ENCODE peak calls at places on chromosomes 16 and 17, in ten cellular contexts. M, C, G, B, I, K, X, S, N and R are unnamed samples.

GRCh38 chr17:28726912-28727726 is 1.1 kb upstream of the TLCD1 start:
- DNase-seq in C (peak; percentile 95), K (peak; percentile 88), I (peak; percentile 91), M (peak; percentile 81), X (peak; percentile 95), S (no peak), G (peak; percentile 86), N (peak; percentile 85), B (peak; percentile 95), R (peak; percentile 87)

GRCh38 chr17:40032322-40033320 is 17.4 kb downstream of the CSF3 start:
- DNase-seq in S (no peak), G (no peak), X (peak; percentile 51), M (no peak), C (no peak), I (peak; percentile 72), B (peak; percentile 89), N (no peak), K (no peak), R (no peak)

GRCh38 chr16:73068546-73069401 is 20.8 kb upstream of the ZFHX3 start:
- DNase-seq in C (no peak), N (no peak), X (peak; percentile 66), M (no peak), K (no peak), S (peak; percentile 88), B (peak; percentile 93), I (peak; percentile 74), G (no peak), R (no peak)

GRCh38 chr17:75720656-75721462 is at the start of gene ITGB4:
- DNase-seq in G (no peak), B (no peak), C (peak; percentile 63), S (no peak), I (peak; percentile 43), M (no peak), K (peak; percentile 88), N (peak; percentile 83), X (peak; percentile 95), R (peak; percentile 74)

GRCh38 chr16:30637952-30638351 is 12.8 kb upstream of the PRR14 start:
- DNase-seq in N (no peak), M (no peak), I (no peak), K (peak; percentile 45), X (peak; percentile 58), S (no peak), C (peak; percentile 35), G (no peak), B (no peak), R (no peak)

GRCh38 chr17:66383353-66383752 is 80.9 kb downstream of the PRKCA start:
- DNase-seq in I (no peak), S (no peak), G (peak; percentile 94), M (no peak), C (no peak), B (no peak), N (no peak), K (peak; percentile 54), X (no peak), R (no peak)

GRCh38 chr16:1923299-1924034 is 5.3 kb upstream of the HS3ST6 start:
- DNase-seq in X (peak; percentile 60), I (no peak), N (no peak), G (no peak), K (peak; percentile 58), B (no peak), S (no peak), C (peak; percentile 43), M (no peak), R (no peak)

GRCh38 chr17:50079334-50080095 is 15.6 kb upstream of the PDK2 start:
- DNase-seq in K (no peak), N (no peak), I (no peak), B (peak; percentile 77), S (no peak), C (peak; percentile 42), X (peak; percentile 86), G (no peak), M (no peak), R (no peak)

GRCh38 chr17:47279062-47279801 is 25.6 kb downstream of the ITGB3 start:
- DNase-seq in M (peak; percentile 71), C (no peak), K (no peak), B (peak; percentile 82), X (no peak), S (peak; percentile 55), I (peak; percentile 66), G (peak; percentile 99), N (peak; percentile 82), R (no peak)

GRCh38 chr17:888998-889401 is 90.6 kb downstream of the NXN start:
- DNase-seq in S (no peak), X (no peak), C (peak; percentile 36), I (no peak), M (no peak), B (no peak), G (no peak), N (no peak), K (no peak), R (no peak)

GRCh38 chr17:40724656-40725055 is 21.1 kb upstream of the KRT24 start:
- DNase-seq in C (no peak), X (peak; percentile 14), S (no peak), N (no peak), M (no peak), K (no peak), I (no peak), G (no peak), B (no peak), R (no peak)

GRCh38 chr16:64440421-64440831 is 681.4 kb downstream of the CDH11 start:
- DNase-seq in B (peak; percentile 39), C (no peak), N (no peak), I (no peak), G (peak; percentile 95), K (no peak), M (no peak), X (no peak), S (no peak), R (no peak)

GRCh38 chr17:34616148-34616547 is 36.8 kb downstream of the TMEM132E start:
- DNase-seq in C (no peak), S (no peak), X (no peak), N (no peak), I (no peak), M (no peak), B (no peak), G (no peak), K (peak; percentile 66), R (no peak)

GRCh38 chr17:7612294-7612640 is 2.4 kb downstream of the FXR2 start:
- DNase-seq in X (no peak), G (no peak), C (no peak), M (no peak), I (no peak), K (no peak), N (no peak), B (no peak), S (no peak), R (no peak)

GRCh38 chr17:7614422-7615264 is at the start of gene FXR2:
- DNase-seq in G (peak; percentile 99), B (peak; percentile 100), I (peak; percentile 100), C (peak; percentile 100), M (peak; percentile 99), X (peak; percentile 96), N (peak; percentile 99), K (peak; percentile 99), S (peak; percentile 98), R (peak; percentile 94)

GRCh38 chr17:7611635-7612293 is 2.9 kb downstream of the FXR2 start:
- DNase-seq in M (no peak), X (no peak), K (no peak), C (no peak), G (no peak), S (no peak), B (no peak), N (no peak), I (no peak), R (no peak)

GRCh38 chr17:7615265-7615747 is 609 bp upstream of the FXR2 start:
- DNase-seq in I (no peak), K (no peak), N (no peak), C (no peak), M (no peak), X (no peak), S (no peak), B (no peak), G (no peak), R (no peak)

GRCh38 chr17:7613769-7614421 is 802 bp downstream of the FXR2 start:
- DNase-seq in G (no peak), B (no peak), M (no peak), I (no peak), K (no peak), S (no peak), N (no peak), X (no peak), C (no peak), R (no peak)
- TF ChIP-seq CTCF in G (peak; percentile 5), B (no peak), M (no peak), I (no peak), K (no peak), S (no peak), N (no peak), X (peak; percentile 3), C (no peak), R (no peak)

DNA sequence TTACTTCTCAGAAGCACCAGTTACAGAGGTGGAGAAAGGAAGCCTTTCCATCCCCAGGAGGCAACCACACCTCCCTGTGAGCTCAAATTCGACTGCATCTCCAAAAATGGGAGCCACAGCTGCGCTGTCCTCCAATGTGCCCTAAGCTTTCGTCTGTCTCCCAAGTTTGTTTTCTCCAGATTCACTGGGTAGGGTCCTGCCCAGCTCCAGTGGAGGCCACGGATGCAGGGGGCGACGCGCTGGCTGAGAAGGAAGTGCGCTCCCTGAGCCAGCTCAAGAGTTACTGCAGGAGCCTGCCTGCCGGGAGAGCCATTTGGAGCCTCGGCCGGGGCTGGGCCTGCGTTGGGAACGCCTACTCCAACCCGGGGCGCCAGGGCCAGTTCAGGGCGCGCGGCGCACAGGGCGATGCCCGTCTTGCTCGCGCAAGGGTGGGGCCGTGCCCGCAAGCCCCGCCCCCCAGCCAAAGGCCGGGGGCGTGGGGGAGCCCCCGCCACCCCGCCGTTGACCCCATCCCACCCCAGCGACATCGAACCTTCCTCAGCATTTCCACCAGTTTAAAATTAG is 19.5 kb downstream of the SIAH1 start:
- DNase-seq in S (peak; percentile 45), C (peak; percentile 88), M (peak; percentile 47), N (peak; percentile 86), B (peak; percentile 94), X (peak; percentile 97), G (no peak), K (peak; percentile 90), I (peak; percentile 92), R (peak; percentile 76)
- TF ChIP-seq CTCF in S (no peak), C (no peak), M (no peak), N (no peak), B (no peak), X (no peak), G (peak; percentile 14), K (no peak), I (peak; percentile 18), R (no peak)

DNA sequence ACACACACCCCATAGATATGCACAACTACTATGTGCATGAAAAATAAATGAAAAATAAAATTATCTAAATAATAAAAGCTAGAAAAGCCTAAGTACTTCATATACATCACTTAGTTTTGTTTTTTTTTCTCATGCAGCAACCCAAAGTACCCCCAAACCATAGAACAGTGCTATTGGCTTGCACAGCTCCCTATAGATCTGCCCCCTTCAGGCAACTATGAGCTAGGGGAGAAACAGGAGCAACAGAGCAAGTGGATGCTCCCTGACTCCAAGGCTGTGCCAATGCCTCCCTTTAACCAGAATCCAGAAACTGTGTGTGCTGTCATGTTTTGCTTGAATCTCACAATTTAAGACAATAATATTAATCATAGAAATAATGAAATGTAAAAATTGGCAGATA is 605.5 kb downstream of the TOX3 start:
- DNase-seq in C (no peak), N (no peak), M (no peak), B (no peak), K (no peak), S (no peak), I (no peak), X (no peak), G (no peak), R (no peak)
- TF ChIP-seq CTCF in C (no peak), N (no peak), M (no peak), B (no peak), K (no peak), S (no peak), I (no peak), X (no peak), G (no peak), R (no peak)

GRCh38 chr17:17237026-17237799 is at the start of gene FLCN:
- DNase-seq in B (peak; percentile 96), I (peak; percentile 96), X (peak; percentile 69), C (peak; percentile 91), S (peak; percentile 66), M (peak; percentile 70), K (peak; percentile 96), G (peak; percentile 66), N (peak; percentile 90), R (peak; percentile 86)
- TF ChIP-seq CTCF in B (no peak), I (no peak), X (no peak), C (no peak), S (no peak), M (no peak), K (no peak), G (no peak), N (no peak), R (no peak)